ENCODE peak calls at places on chromosomes 3 and 15, in ten cellular contexts. B, M, F, T, W, K, O, L, G and P are unnamed samples.

GRCh38 chr15:76577879-76578512 is 241.4 kb downstream of the ISL2 start:
- DNase-seq in W (no peak), F (no peak), G (no peak), B (no peak), O (no peak), L (no peak), K (no peak), M (no peak), T (no peak), P (no peak)

GRCh38 chr15:89446260-89446891 is 50.0 kb downstream of the RHCG start:
- DNase-seq in W (no peak), F (no peak), M (no peak), K (no peak), B (no peak), T (no peak), G (no peak), L (no peak), O (no peak), P (no peak)

GRCh38 chr3:17806201-17806600 is 63.8 kb upstream of the TBC1D5 start:
- DNase-seq in W (no peak), L (no peak), B (no peak), M (no peak), T (no peak), F (no peak), O (no peak), G (no peak), K (no peak), P (no peak)

GRCh38 chr3:60775956-60776355 is 475.3 kb downstream of the FHIT start:
- DNase-seq in K (no peak), W (no peak), T (no peak), M (no peak), G (no peak), B (no peak), F (no peak), L (no peak), O (no peak), P (no peak)

GRCh38 chr15:43531018-43531667 is 13.7 kb downstream of the MAP1A start:
- DNase-seq in O (no peak), T (no peak), W (no peak), B (no peak), K (no peak), L (no peak), G (no peak), M (no peak), F (no peak), P (no peak)

GRCh38 chr3:149443545-149443912 is 31.0 kb upstream of the TM4SF4 start:
- DNase-seq in O (no peak), M (no peak), K (no peak), F (no peak), T (no peak), B (peak), W (no peak), G (no peak), L (no peak), P (no peak)

GRCh38 chr15:47997712-47998111 is 123.1 kb upstream of the SLC24A5 start:
- DNase-seq in M (no peak), G (no peak), L (no peak), B (no peak), O (no peak), T (no peak), F (no peak), K (no peak), W (no peak), P (no peak)

GRCh38 chr3:49411550-49411967 is 217 bp downstream of the RHOA start:
- DNase-seq in K (peak), F (no peak), W (no peak), O (no peak), L (no peak), T (no peak), G (no peak), B (peak), M (peak), P (peak)

GRCh38 chr3:133717424-133717823 is 28.8 kb upstream of the TF start:
- DNase-seq in F (no peak), O (no peak), K (no peak), M (peak), B (no peak), G (no peak), T (no peak), L (no peak), W (no peak), P (no peak)

GRCh38 chr3:11331101-11331500 is 58.9 kb downstream of the ATG7 start:
- DNase-seq in O (no peak), M (no peak), T (no peak), F (no peak), G (no peak), L (no peak), K (no peak), W (no peak), B (no peak), P (no peak)

GRCh38 chr3:128549283-128550112 is 56.5 kb upstream of the GATA2 start:
- DNase-seq in K (no peak), G (no peak), L (no peak), T (no peak), M (no peak), B (peak), O (peak), W (no peak), F (no peak), P (no peak)

GRCh38 chr15:30870681-30871080 is 33.0 kb upstream of the FAN1 start:
- DNase-seq in M (no peak), G (no peak), W (no peak), L (no peak), O (no peak), T (no peak), K (no peak), F (no peak), B (no peak), P (no peak)

GRCh38 chr3:116263842-116264545 is 181.3 kb downstream of the LSAMP start:
- DNase-seq in O (peak), G (no peak), F (no peak), T (no peak), B (peak), W (no peak), L (peak), M (no peak), K (no peak), P (no peak)

GRCh38 chr3:180250172-180250571 is 213.4 kb upstream of the PEX5L start:
- DNase-seq in L (peak), B (no peak), O (peak), W (peak), G (no peak), M (no peak), F (no peak), K (no peak), T (no peak), P (no peak)

GRCh38 chr3:16181361-16181760 is 6.9 kb downstream of the GALNT15 start:
- DNase-seq in W (no peak), L (no peak), K (no peak), F (no peak), M (no peak), B (no peak), O (peak), G (no peak), T (no peak), P (no peak)

GRCh38 chr3:25001041-25001591 is 426.9 kb upstream of the RARB start:
- DNase-seq in F (no peak), L (no peak), K (no peak), B (no peak), T (no peak), G (no peak), W (no peak), O (no peak), M (no peak), P (no peak)

GRCh38 chr3:132231633-132232032 is 85.6 kb upstream of the ACP3 start:
- DNase-seq in L (peak), O (no peak), W (no peak), B (peak), K (no peak), F (no peak), T (peak), G (no peak), M (no peak), P (no peak)

GRCh38 chr3:127180859-127181258 is 12.1 kb upstream of the PRR23E start:
- DNase-seq in O (no peak), K (no peak), L (no peak), B (no peak), F (no peak), G (no peak), M (no peak), T (no peak), W (no peak), P (no peak)

GRCh38 chr3:143286392-143287010 is 166.9 kb downstream of the CHST2 start:
- DNase-seq in K (no peak), L (no peak), W (no peak), G (no peak), T (no peak), O (no peak), B (no peak), F (no peak), M (no peak), P (no peak)

GRCh38 chr3:85483986-85484385 is 525.2 kb downstream of the CADM2 start:
- DNase-seq in K (no peak), L (no peak), G (no peak), T (no peak), M (no peak), W (no peak), F (no peak), O (no peak), B (no peak), P (no peak)

GRCh38 chr3:42120866-42121265 is 29.7 kb downstream of the TRAK1 start:
- DNase-seq in F (no peak), T (no peak), W (no peak), K (no peak), L (no peak), M (no peak), G (no peak), O (no peak), B (peak), P (no peak)

GRCh38 chr15:45179221-45179985 is 8.4 kb downstream of the SHF start:
- DNase-seq in T (peak), L (no peak), K (peak), M (no peak), F (peak), B (peak), G (no peak), O (no peak), W (peak), P (no peak)

GRCh38 chr3:144085964-144086363 is 114.3 kb downstream of the DIPK2A start:
- DNase-seq in K (no peak), M (no peak), B (no peak), T (no peak), W (no peak), L (peak), O (peak), G (no peak), F (no peak), P (no peak)